ENCODE peak calls at places on chromosomes 6 and 20, in eight cellular contexts. C is stomach, Y is SK-N-SH, V is HepG2, S is transverse colon, J is K562, A is A549, L is sigmoid colon. Q is an unnamed sample.

GRCh38 chr20:15491564-15491963 is 1081.7 kb downstream of the KIF16B start:
- DNase-seq in C (peak; percentile 34), Y (no peak), V (no peak), S (no peak), J (no peak), A (no peak), L (no peak), Q (no peak)

GRCh38 chr6:31122803-31123706 is 2.8 kb upstream of the CDSN start:
- DNase-seq in C (peak; percentile 76), Y (peak; percentile 48), V (peak; percentile 41), S (no peak), J (peak; percentile 65), A (peak; percentile 23), L (peak; percentile 89), Q (peak; percentile 88)

GRCh38 chr6:48757661-48758060 is 646.7 kb upstream of the PTCHD4 start:
- DNase-seq in C (no peak), Y (no peak), V (no peak), S (no peak), J (no peak), A (no peak), L (no peak), Q (no peak)

GRCh38 chr6:158185729-158186456 is 17.7 kb downstream of the GTF2H5 start:
- DNase-seq in C (no peak), Y (no peak), V (no peak), S (no peak), J (no peak), A (no peak), L (no peak), Q (no peak)

GRCh38 chr6:134814076-134814709 is 135.7 kb downstream of the ALDH8A1 start:
- DNase-seq in C (no peak), Y (no peak), V (no peak), S (no peak), J (no peak), A (no peak), L (no peak), Q (no peak)

GRCh38 chr6:131862486-131862885 is 54.7 kb downstream of the ENPP1 start:
- DNase-seq in C (no peak), Y (no peak), V (no peak), S (peak; percentile 55), J (no peak), A (no peak), L (no peak), Q (no peak)

GRCh38 chr20:45765980-45766379 is 25.7 kb downstream of the WFDC3 start:
- DNase-seq in C (no peak), Y (no peak), V (no peak), S (no peak), J (no peak), A (no peak), L (no peak), Q (no peak)

GRCh38 chr6:125129354-125129753 is 24.2 kb upstream of the TPD52L1 start:
- DNase-seq in C (no peak), Y (no peak), V (no peak), S (no peak), J (no peak), A (no peak), L (no peak), Q (no peak)

GRCh38 chr6:158661156-158661555 is 11.3 kb downstream of the SYTL3 start:
- DNase-seq in C (no peak), Y (no peak), V (no peak), S (no peak), J (no peak), A (no peak), L (peak; percentile 6), Q (no peak)

GRCh38 chr20:59320426-59320825 is 20.0 kb downstream of the EDN3 start:
- DNase-seq in C (no peak), Y (no peak), V (no peak), S (no peak), J (no peak), A (no peak), L (no peak), Q (no peak)

GRCh38 chr6:99282479-99283062 is 66.9 kb downstream of the FAXC start:
- DNase-seq in C (no peak), Y (peak; percentile 33), V (no peak), S (no peak), J (peak; percentile 16), A (no peak), L (no peak), Q (no peak)

DNA sequence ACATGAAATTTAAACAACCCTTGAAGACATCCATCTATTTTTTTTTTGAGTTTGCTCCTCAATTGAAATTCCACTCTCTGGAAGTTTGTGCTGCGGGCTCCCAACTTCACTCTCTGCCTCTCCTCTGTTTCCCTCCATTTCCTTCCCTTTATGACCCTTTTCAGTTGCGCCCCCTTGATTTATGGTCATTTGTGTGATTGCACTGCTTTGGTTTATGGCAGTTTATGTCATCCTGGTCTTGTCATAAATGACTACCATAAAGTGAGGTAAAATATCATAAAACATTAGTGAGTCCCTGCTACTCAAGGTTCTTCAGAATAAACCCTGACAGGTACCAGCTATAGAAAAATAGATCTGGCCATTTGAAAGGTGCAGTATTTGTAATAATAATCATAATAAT is 348.3 kb upstream of the ZFP64 start:
- DNase-seq in C (no peak), Y (no peak), V (no peak), S (peak; percentile 19), J (no peak), A (no peak), L (no peak), Q (no peak)
- TF ChIP-seq CTCF in C (no peak), Y (no peak), V (no peak), S (peak; percentile 34), J (no peak), A (no peak), L (no peak), Q (no peak)

GRCh38 chr6:5904527-5904926 is 102.2 kb downstream of the NRN1 start:
- DNase-seq in C (no peak), Y (no peak), V (no peak), S (no peak), J (no peak), A (no peak), L (no peak), Q (no peak)

GRCh38 chr6:5906842-5907241 is 99.9 kb downstream of the NRN1 start:
- DNase-seq in C (no peak), Y (no peak), V (no peak), S (no peak), J (no peak), A (no peak), L (no peak), Q (no peak)

GRCh38 chr6:5906340-5906670 is 100.4 kb downstream of the NRN1 start:
- DNase-seq in C (no peak), Y (no peak), V (no peak), S (no peak), J (no peak), A (no peak), L (no peak), Q (no peak)

DNA sequence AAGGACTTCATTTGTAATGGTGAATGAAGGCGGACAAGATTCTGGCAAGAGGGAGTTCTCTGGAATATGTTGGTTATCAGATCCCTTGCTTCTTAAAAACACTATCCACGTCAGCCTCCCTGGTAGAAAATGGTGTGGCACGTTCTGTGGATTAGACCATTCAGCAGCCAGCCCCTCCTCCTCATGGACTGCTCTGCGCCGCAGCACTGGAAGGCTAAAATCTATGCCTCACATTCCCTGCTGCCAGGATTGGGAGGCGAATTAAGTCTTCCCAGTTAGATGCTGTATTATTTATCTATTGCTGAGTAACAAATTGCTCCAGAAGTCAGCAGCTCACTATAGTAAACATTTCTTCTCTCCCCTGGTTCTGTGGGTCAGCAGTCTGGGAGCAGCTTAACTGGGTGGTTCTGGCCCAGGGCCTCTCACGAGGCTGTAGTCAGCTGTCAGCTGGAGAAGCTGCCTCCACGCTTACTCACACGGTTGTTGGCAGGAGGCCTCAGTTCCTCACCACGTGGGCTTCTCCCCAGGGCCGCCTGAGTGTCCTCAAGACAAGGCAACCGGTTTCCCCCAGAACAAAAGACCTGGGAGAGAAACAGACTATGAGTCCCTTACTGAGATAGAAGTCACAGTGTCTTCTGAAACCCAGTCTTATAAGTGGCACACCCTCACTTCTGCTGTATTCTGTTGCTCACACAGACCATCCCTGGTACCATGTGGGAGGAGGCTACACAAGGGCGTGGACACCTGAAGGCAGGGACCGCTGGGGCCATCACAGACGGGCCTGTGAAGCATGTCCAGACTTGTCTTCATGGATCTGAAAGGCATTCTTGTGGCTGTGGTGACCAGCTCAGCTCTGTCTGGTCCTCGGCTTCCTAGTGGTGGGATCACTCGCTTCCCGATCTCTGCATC is 101.0 kb downstream of the NRN1 start:
- DNase-seq in C (peak; percentile 36), Y (no peak), V (no peak), S (peak; percentile 59), J (no peak), A (no peak), L (peak; percentile 94), Q (peak; percentile 38)
- TF ChIP-seq EP300 in C (no peak), Y (peak; percentile 23), V (no peak), S (no peak), J (no peak), A (no peak), L (no peak), Q (no peak)

GRCh38 chr6:108698593-108699289 is 138.0 kb downstream of the FOXO3 start:
- DNase-seq in C (no peak), Y (no peak), V (no peak), S (no peak), J (no peak), A (no peak), L (no peak), Q (no peak)

GRCh38 chr6:108702106-108702851 is 141.6 kb downstream of the FOXO3 start:
- DNase-seq in C (no peak), Y (no peak), V (no peak), S (no peak), J (no peak), A (no peak), L (no peak), Q (no peak)

GRCh38 chr6:108697646-108698161 is 137.0 kb downstream of the FOXO3 start:
- DNase-seq in C (no peak), Y (no peak), V (no peak), S (no peak), J (no peak), A (no peak), L (no peak), Q (no peak)

GRCh38 chr6:108694816-108695215 is 134.1 kb downstream of the FOXO3 start:
- DNase-seq in C (no peak), Y (no peak), V (no peak), S (no peak), J (no peak), A (no peak), L (no peak), Q (no peak)

DNA sequence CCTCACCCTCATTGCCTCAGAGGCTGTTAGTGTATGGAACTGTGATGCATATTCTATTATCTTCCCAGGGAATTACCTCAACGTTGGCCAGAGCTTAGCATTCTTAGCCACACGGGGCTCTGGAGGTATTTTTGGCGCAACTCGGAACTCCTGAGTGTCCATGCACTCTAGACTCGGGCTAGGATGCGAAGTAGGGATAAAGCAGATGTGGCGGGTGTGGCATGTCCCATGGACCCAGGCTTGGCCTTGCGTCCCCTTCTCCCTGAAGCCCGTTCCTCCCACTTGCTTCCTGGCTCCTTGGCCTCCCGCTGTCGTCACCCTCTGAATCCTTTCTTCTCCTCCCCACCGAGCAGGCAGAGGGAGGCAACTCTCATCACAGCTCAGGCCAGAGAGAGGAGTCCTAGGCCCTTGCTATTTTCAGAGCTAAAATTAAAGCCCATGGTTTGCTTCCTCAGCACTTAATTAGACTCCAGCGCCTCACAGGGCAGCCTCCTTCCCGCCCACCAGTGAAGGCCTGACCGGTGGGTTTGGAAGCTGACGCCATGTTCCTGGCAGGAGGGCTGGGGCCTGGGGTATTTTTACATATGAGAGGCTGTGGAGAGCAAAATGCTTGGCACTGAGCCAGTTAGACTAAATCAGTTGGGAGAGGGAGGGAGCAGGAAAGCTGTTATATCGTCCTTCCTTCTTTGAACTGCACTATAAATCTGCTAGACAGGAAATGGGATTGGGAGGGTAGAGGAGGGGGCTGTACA is 138.7 kb downstream of the FOXO3 start:
- DNase-seq in C (no peak), Y (no peak), V (no peak), S (no peak), J (no peak), A (no peak), L (no peak), Q (no peak)
- H3K27ac ChIP-seq in C (no peak overlapping the region), Y (no peak overlapping the region), V (no peak overlapping the region), S (no peak overlapping the region), J (no peak overlapping the region), A (no peak overlapping the region), L (no peak overlapping the region), Q (no peak overlapping the region)

GRCh38 chr20:661474-662288 is 8.7 kb upstream of the SRXN1 start:
- DNase-seq in C (no peak), Y (no peak), V (no peak), S (no peak), J (no peak), A (no peak), L (no peak), Q (no peak)
- TF ChIP-seq CTCF in C (no peak), Y (no peak), V (peak; percentile 43), S (no peak), J (no peak), A (no peak), L (no peak), Q (no peak)